ENCODE peak calls at places on chromosome 1, in ten cellular contexts. Z is epithelial cell of proximal tubule, E is nephron progenitor cell, H is sigmoid colon, C is astrocyte of the spinal cord, U is psoas muscle, Q is mucosa of descending colon, R is neural progenitor cell, Y is Calu3, T is prostate gland. A is an unnamed sample.
A peak's percentile ranks its signal among the peaks of the same experiment; 100 is the strongest.

GRCh38 chr1:152018537-152018936 is 18.3 kb downstream of the S100A11 start:
- DNase-seq in Z (no peak), E (peak; percentile 41), H (no peak), C (no peak), U (no peak), Q (no peak), R (peak; percentile 66), Y (no peak), T (no peak), A (no peak)

GRCh38 chr1:225746361-225747179 is 31.1 kb upstream of the SRP9 start:
- DNase-seq in Z (peak; percentile 85), E (peak; percentile 29), H (peak; percentile 85), C (peak; percentile 98), U (peak; percentile 60), Q (peak; percentile 72), R (peak; percentile 81), Y (peak; percentile 81), T (peak; percentile 58), A (no peak)

GRCh38 chr1:110746644-110747259 is 72.0 kb upstream of the KCNA3 start:
- DNase-seq in Z (peak; percentile 1), E (peak; percentile 85), H (no peak), C (peak; percentile 38), U (peak; percentile 19), Q (peak; percentile 59), R (peak; percentile 84), Y (peak; percentile 33), T (no peak), A (peak; percentile 50)

GRCh38 chr1:91877574-91878208 is 8.3 kb downstream of the TGFBR3 start:
- DNase-seq in Z (no peak), E (no peak), H (no peak), C (no peak), U (no peak), Q (no peak), R (no peak), Y (no peak), T (no peak), A (peak; percentile 53)

GRCh38 chr1:97632075-97632474 is 288.8 kb downstream of the DPYD start:
- DNase-seq in Z (no peak), E (no peak), H (no peak), C (peak; percentile 68), U (no peak), Q (no peak), R (no peak), Y (no peak), T (no peak), A (no peak)

GRCh38 chr1:222081859-222082258 is 340.0 kb upstream of the DUSP10 start:
- DNase-seq in Z (no peak), E (no peak), H (no peak), C (no peak), U (no peak), Q (no peak), R (no peak), Y (no peak), T (no peak), A (no peak)

GRCh38 chr1:53963472-53963871 is 17.3 kb downstream of the LRRC42 start:
- DNase-seq in Z (no peak), E (no peak), H (no peak), C (no peak), U (no peak), Q (no peak), R (no peak), Y (no peak), T (no peak), A (no peak)

GRCh38 chr1:64934115-64934880 is 32.1 kb downstream of the JAK1 start:
- DNase-seq in Z (peak; percentile 61), E (no peak), H (peak; percentile 71), C (peak; percentile 77), U (peak; percentile 31), Q (no peak), R (no peak), Y (no peak), T (no peak), A (no peak)

GRCh38 chr1:11978290-11978689 is 2.0 kb upstream of the MFN2 start:
- DNase-seq in Z (no peak), E (no peak), H (no peak), C (no peak), U (no peak), Q (no peak), R (no peak), Y (no peak), T (no peak), A (no peak)

GRCh38 chr1:205811660-205812059 is 1.3 kb downstream of the SLC41A1 start:
- DNase-seq in Z (no peak), E (no peak), H (no peak), C (no peak), U (peak; percentile 51), Q (no peak), R (no peak), Y (no peak), T (peak; percentile 13), A (no peak)

GRCh38 chr1:172466795-172467407 is 23.0 kb upstream of the PIGC start:
- DNase-seq in Z (no peak), E (no peak), H (no peak), C (no peak), U (no peak), Q (no peak), R (no peak), Y (peak; percentile 51), T (no peak), A (no peak)

GRCh38 chr1:174990382-174990999 is 9.3 kb upstream of the CACYBP start:
- DNase-seq in Z (no peak), E (no peak), H (no peak), C (peak; percentile 33), U (no peak), Q (peak; percentile 35), R (no peak), Y (no peak), T (peak; percentile 32), A (peak; percentile 36)

GRCh38 chr1:204756349-204756748 is 70.8 kb upstream of the LRRN2 start:
- DNase-seq in Z (no peak), E (no peak), H (no peak), C (no peak), U (no peak), Q (no peak), R (no peak), Y (no peak), T (no peak), A (no peak)

GRCh38 chr1:204751480-204751879 is 65.9 kb upstream of the LRRN2 start:
- DNase-seq in Z (no peak), E (no peak), H (no peak), C (no peak), U (no peak), Q (no peak), R (no peak), Y (no peak), T (no peak), A (no peak)

GRCh38 chr1:204754821-204755220 is 69.3 kb upstream of the LRRN2 start:
- DNase-seq in Z (no peak), E (no peak), H (no peak), C (no peak), U (no peak), Q (no peak), R (no peak), Y (no peak), T (no peak), A (no peak)

GRCh38 chr1:204752688-204753040 is 67.1 kb upstream of the LRRN2 start:
- DNase-seq in Z (no peak), E (no peak), H (no peak), C (no peak), U (no peak), Q (no peak), R (no peak), Y (no peak), T (no peak), A (no peak)

GRCh38 chr1:204751883-204752687 is 66.5 kb upstream of the LRRN2 start:
- DNase-seq in Z (no peak), E (peak; percentile 32), H (no peak), C (no peak), U (no peak), Q (peak; percentile 82), R (peak; percentile 57), Y (peak; percentile 85), T (no peak), A (no peak)
- TF ChIP-seq CTCF in Z (no peak), E (no peak), H (no peak), C (no peak), U (no peak), Q (peak; percentile 34), R (peak; percentile 17), Y (peak; percentile 26), T (no peak), A (no peak)

GRCh38 chr1:180778782-180779398 is 133.8 kb upstream of the KIAA1614 start:
- DNase-seq in Z (no peak), E (no peak), H (no peak), C (no peak), U (no peak), Q (peak; percentile 40), R (peak; percentile 7), Y (peak; percentile 48), T (no peak), A (peak; percentile 20)
- TF ChIP-seq CTCF in Z (peak; percentile 75), E (peak; percentile 46), H (no peak), C (peak; percentile 46), U (no peak), Q (peak; percentile 13), R (peak; percentile 56), Y (peak; percentile 63), T (no peak), A (peak; percentile 34)

DNA sequence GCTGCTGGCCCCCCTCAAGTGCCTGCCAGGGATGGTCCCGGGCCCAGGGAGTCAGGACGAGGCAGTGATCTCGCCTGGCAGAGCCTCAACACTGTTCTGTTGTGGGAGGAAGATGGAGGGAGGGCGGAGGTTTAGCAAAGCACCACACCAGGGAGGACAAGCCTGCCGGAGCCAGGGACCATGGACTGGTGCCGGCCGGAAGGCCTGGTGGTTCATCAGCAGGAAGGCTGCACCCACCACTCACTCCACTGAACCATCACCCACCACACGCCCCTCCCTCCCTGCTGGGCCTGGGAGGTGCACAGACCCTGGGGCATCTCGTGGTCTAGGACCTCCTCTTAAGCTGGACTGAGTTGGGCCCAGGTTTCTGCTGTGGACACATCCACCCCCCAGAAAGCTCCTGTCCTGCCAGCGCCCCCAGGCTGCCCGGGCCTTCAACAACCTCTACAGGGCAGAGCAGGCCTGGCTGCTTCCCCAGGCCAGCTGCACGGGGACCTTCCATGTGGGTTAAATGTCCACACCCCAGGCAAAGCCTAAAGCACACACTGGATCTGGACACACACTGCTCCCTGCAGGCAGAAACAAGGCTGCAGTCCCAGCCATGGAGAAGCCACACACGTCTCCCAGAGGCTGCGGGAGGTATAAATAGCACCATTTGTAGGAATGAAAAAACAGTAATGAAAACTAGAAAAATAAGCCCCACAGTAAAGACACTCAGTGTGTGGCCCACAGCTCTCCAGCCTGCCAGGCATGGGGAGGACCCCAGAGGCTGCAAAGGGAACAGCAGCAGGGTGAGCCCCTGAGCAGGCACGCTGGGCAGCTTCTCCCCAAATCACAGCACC is 10.4 kb upstream of the TMEM240 start:
- DNase-seq in Z (no peak), E (no peak), H (no peak), C (peak; percentile 63), U (no peak), Q (no peak), R (peak; percentile 28), Y (no peak), T (no peak), A (no peak)
- TF ChIP-seq CTCF in Z (peak; percentile 35), E (peak; percentile 25), H (no peak), C (peak; percentile 65), U (peak; percentile 40), Q (no peak), R (peak; percentile 39), Y (no peak), T (no peak), A (peak; percentile 3)

DNA sequence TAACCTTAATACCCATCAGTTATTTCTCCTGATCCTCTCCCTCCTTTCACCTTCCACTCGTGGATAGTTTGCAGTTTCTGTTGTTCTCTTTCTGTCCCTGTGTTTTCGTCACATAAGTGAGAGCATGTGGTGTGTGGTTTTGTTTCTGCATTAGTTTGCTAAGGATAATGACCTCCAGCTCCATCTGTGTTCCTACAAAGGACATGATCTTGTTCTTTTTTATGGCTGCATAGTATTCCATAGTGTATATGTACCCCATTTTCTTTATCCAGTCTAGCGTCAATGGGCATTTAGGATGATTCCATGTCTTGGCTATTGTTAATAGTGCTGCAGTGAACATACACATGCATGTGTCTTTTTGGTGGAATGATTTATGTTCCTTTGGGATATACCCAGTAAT is 36.6 kb upstream of the GPR25 start:
- DNase-seq in Z (no peak), E (no peak), H (no peak), C (no peak), U (no peak), Q (no peak), R (no peak), Y (no peak), T (no peak), A (no peak)
- TF ChIP-seq CTCF in Z (no peak), E (no peak), H (no peak), C (no peak), U (no peak), Q (no peak), R (no peak), Y (no peak), T (no peak), A (no peak)